ENCODE peak calls at places on chromosomes 16 and 17, in ten cellular contexts. U is esophagus squamous epithelium, Q is uterus, W is stomach, B is heart left ventricle, F is prostate gland, T is transverse colon, P is right lobe of liver, C is breast epithelium, D is body of pancreas. Z is an unnamed sample.

GRCh38 chr16:50469744-50470301 is 78.4 kb upstream of the NKD1 start:
- DNase-seq in Q (no peak), D (no peak), W (no peak), C (no peak), F (no peak), T (no peak), P (no peak), U (no peak), B (peak; percentile 42), Z (no peak)

GRCh38 chr16:2039286-2040030 is 8.2 kb downstream of the NTHL1 start:
- DNase-seq in Q (peak; percentile 79), B (peak; percentile 96), D (no peak), P (peak; percentile 97), W (peak; percentile 83), U (no peak), F (peak; percentile 86), C (peak; percentile 64), T (peak; percentile 72), Z (peak; percentile 91)

GRCh38 chr17:55492951-55493350 is 18.3 kb downstream of the SMIM36 start:
- DNase-seq in P (no peak), F (no peak), Q (no peak), D (no peak), B (no peak), C (no peak), T (no peak), U (no peak), W (no peak), Z (no peak)

GRCh38 chr16:21645261-21645721 is 7.1 kb downstream of the IGSF6 start:
- DNase-seq in U (no peak), C (no peak), T (no peak), B (no peak), P (no peak), W (no peak), Q (no peak), F (no peak), D (no peak), Z (no peak)

GRCh38 chr17:61670691-61671090 is 79.7 kb upstream of the NACA2 start:
- DNase-seq in B (no peak), Q (no peak), P (no peak), U (no peak), T (no peak), W (no peak), F (no peak), C (no peak), D (no peak), Z (no peak)

GRCh38 chr17:18999911-19000310 is 4.7 kb downstream of the FAM83G start:
- DNase-seq in D (no peak), W (no peak), U (no peak), Q (no peak), B (no peak), C (no peak), F (no peak), T (no peak), P (no peak), Z (no peak)

GRCh38 chr16:72012607-72013006 is 4.1 kb downstream of the DHODH start:
- DNase-seq in W (no peak), D (no peak), F (no peak), C (no peak), P (no peak), U (no peak), Q (no peak), B (no peak), T (no peak), Z (no peak)

GRCh38 chr17:44636562-44636961 is 19.7 kb upstream of the MEIOC start:
- DNase-seq in D (no peak), P (no peak), Q (no peak), F (no peak), T (no peak), C (no peak), W (no peak), B (no peak), U (no peak), Z (no peak)

GRCh38 chr17:49574945-49575523 is 637 bp upstream of the NXPH3 start:
- DNase-seq in U (no peak), C (no peak), D (no peak), B (no peak), Q (no peak), W (no peak), P (no peak), T (no peak), F (no peak), Z (no peak)

GRCh38 chr17:49576906-49577650 is 1.4 kb downstream of the NXPH3 start:
- DNase-seq in F (no peak), Q (no peak), B (no peak), P (no peak), U (no peak), T (no peak), C (no peak), D (no peak), W (no peak), Z (no peak)

GRCh38 chr17:49577651-49577935 is 1.9 kb downstream of the NXPH3 start:
- DNase-seq in B (no peak), T (no peak), W (no peak), U (no peak), C (no peak), D (no peak), F (no peak), Q (no peak), P (no peak), Z (no peak)

GRCh38 chr17:49575524-49576120 is at the start of gene NXPH3:
- DNase-seq in C (peak; percentile 32), Q (peak; percentile 76), F (peak; percentile 54), B (peak; percentile 77), D (peak; percentile 42), W (peak; percentile 80), U (no peak), P (no peak), T (peak; percentile 74), Z (peak; percentile 77)

GRCh38 chr17:49576121-49576905 is 642 bp downstream of the NXPH3 start:
- DNase-seq in B (peak; percentile 72), D (no peak), T (no peak), Q (peak; percentile 62), W (no peak), F (no peak), U (no peak), C (no peak), P (no peak), Z (peak; percentile 67)
- TF ChIP-seq POLR2A in B (no peak), D (no peak), T (no peak), Q (no peak), W (no peak), F (no peak), U (no peak), C (no peak), P (no peak), Z (no peak)

DNA sequence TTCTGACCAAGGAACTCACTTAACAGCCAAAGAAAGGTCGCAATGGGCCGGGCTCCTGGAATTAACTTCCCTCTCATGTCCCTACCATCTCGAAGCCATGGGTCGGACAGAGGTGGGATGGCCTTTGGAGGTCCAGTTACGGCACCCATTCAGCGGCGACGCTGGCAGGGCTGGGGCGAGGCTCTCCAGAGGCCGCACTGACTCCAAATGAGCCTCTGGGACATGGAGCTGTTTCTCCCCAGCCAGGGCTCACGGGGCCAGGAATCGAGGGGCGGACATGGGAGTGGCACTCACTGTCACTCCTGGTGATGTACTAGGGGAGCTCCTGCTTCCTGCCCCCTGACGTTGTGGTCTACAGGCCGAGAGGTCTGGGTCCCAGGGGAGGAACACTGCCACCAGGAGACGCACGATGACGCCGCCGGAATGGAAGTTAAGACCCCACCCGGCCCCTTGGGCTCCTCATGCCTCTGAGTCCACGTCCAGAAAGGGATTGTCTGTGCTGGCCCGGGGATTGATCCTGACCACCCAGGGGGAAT is 60.7 kb upstream of the METRNL start:
- DNase-seq in U (no peak), C (no peak), B (no peak), P (no peak), F (no peak), Q (no peak), W (no peak), T (no peak), D (no peak), Z (no peak)
- H3K27ac ChIP-seq in U (no peak overlapping the region), C (no peak overlapping the region), B (no peak overlapping the region), P (no peak overlapping the region), F (no peak overlapping the region), Q (no peak overlapping the region), W (no peak overlapping the region), T (no peak overlapping the region), D (no peak overlapping the region), Z (no peak overlapping the region)

GRCh38 chr17:38703742-38704644 is 1.1 kb upstream of the MLLT6 start:
- DNase-seq in U (peak; percentile 32), Q (peak; percentile 79), P (peak; percentile 92), F (peak; percentile 91), C (peak; percentile 90), B (peak; percentile 90), T (peak; percentile 93), W (peak; percentile 95), D (peak; percentile 91), Z (peak; percentile 94)
- H3K4me3 ChIP-seq in U (peak overlapping the region; percentile 86), Q (peak overlapping the region; percentile 93), P (peak overlapping the region; percentile 82), F (peak overlapping the region; percentile 86), C (peak overlapping the region; percentile 98), B (peak overlapping the region; percentile 86), T (peak overlapping the region; percentile 91), W (peak overlapping the region; percentile 97), D (peak overlapping the region; percentile 59), Z (peak overlapping the region; percentile 86)

GRCh38 chr16:30535106-30535776 is 583 bp upstream of the ZNF747 start:
- DNase-seq in F (no peak), T (no peak), Q (no peak), U (no peak), D (no peak), W (no peak), P (no peak), B (no peak), C (no peak), Z (no peak)

GRCh38 chr16:30535777-30536190 is 1.1 kb upstream of the ZNF747 start:
- DNase-seq in D (peak; percentile 76), P (peak; percentile 81), F (peak; percentile 78), B (peak; percentile 84), C (peak; percentile 72), U (no peak), W (peak; percentile 78), T (peak; percentile 84), Q (peak; percentile 68), Z (peak; percentile 73)

GRCh38 chr16:30533748-30534367 is 800 bp downstream of the ZNF747 start:
- DNase-seq in T (no peak), B (no peak), D (no peak), W (no peak), F (no peak), U (no peak), P (no peak), C (no peak), Q (no peak), Z (no peak)

GRCh38 chr16:30533146-30533522 is 1.5 kb downstream of the ZNF747 start:
- DNase-seq in T (no peak), P (no peak), D (no peak), F (no peak), W (peak; percentile 64), Q (no peak), B (no peak), U (no peak), C (no peak), Z (no peak)

DNA sequence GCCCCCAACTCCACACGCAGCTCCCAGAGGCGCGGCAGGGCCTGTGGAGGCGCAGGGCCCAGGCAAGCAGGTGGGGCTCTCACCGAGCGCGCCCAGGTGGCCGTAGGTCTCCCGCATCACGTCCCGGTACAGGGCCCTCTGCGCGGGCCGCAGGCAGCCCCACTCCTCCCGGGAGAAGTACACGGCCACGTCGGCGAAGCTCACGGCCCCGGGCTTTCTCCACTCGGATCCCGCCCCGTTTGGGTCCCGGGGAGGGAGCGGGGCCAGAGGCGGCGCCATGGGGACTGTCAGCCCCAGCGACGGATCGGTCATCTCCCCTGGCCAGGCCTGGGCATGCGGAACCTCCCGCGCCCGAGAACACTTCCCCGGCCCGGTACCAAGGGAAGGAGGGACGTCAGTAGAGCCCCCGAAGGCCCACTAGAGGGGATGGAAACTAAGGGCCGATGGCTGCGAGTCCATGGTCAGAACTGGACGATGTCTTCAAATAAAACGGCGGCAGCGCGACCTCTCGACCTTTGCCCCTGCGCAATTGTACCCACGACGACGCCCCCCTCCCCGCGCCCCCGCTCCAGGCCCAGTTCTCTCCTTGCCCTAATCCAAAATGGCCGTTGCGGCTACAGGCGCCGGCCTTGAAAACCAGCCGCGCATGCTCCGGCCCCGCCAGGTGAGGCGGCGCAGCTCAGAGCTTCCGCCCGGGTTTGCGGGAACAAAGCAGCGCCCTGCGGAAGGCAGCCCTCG is at the start of gene ZNF747:
- DNase-seq in Q (peak; percentile 93), P (peak; percentile 95), F (peak; percentile 89), B (peak; percentile 96), C (peak; percentile 89), U (peak; percentile 37), T (peak; percentile 94), W (peak; percentile 93), D (peak; percentile 93), Z (peak; percentile 95)
- TF ChIP-seq POLR2A in Q (peak; percentile 59), P (peak; percentile 69), F (peak; percentile 61), B (no peak), C (no peak), U (no peak), T (peak; percentile 42), W (no peak), D (peak; percentile 59), Z (peak; percentile 31)